ENCODE peak calls at places on chromosomes 16 and 17, in four cellular contexts. K is lung, N is heart left ventricle, Z is PC-3. D is an unnamed sample.

GRCh38 chr17:39169101-39169500 is 3.1 kb upstream of the ARL5C start:
- DNase-seq in N (no peak), Z (no peak), K (no peak), D (no peak)

GRCh38 chr16:71895679-71896385 is 501 bp downstream of the IST1 start:
- DNase-seq in N (peak), Z (peak), K (peak), D (peak)

GRCh38 chr16:82344157-82344556 is 174.1 kb upstream of the MPHOSPH6 start:
- DNase-seq in N (no peak), Z (peak), K (no peak), D (no peak)

GRCh38 chr16:85134076-85134793 is 22.0 kb upstream of the CIBAR2 start:
- DNase-seq in K (no peak), N (no peak), Z (no peak), D (no peak)

GRCh38 chr16:19294156-19294649 is 8.7 kb downstream of the CLEC19A start:
- DNase-seq in N (peak), Z (no peak), K (peak), D (no peak)

GRCh38 chr16:19690196-19690595 is 27.8 kb downstream of the KNOP1 start:
- DNase-seq in Z (no peak), K (no peak), N (no peak), D (no peak)

GRCh38 chr17:38458521-38458920 is 30.3 kb downstream of the ARHGAP23 start:
- DNase-seq in N (no peak), Z (no peak), K (no peak), D (no peak)

GRCh38 chr16:58027341-58028167 is 2.0 kb downstream of the MMP15 start:
- DNase-seq in K (peak), N (peak), Z (peak), D (peak)

GRCh38 chr17:57723427-57724037 is 21.6 kb downstream of the CCDC182 start:
- DNase-seq in Z (no peak), N (no peak), K (no peak), D (no peak)

GRCh38 chr17:9875441-9875840 is 29.6 kb downstream of the RCVRN start:
- DNase-seq in Z (peak), N (no peak), K (no peak), D (no peak)

GRCh38 chr17:29102741-29103181 is 59.8 kb downstream of the PIPOX start:
- DNase-seq in K (no peak), Z (no peak), N (no peak), D (peak)

GRCh38 chr16:12419987-12420386 is 383.7 kb downstream of the CPPED1 start:
- DNase-seq in K (no peak), Z (no peak), N (no peak), D (no peak)

GRCh38 chr17:64736804-64737492 is 74.8 kb upstream of the SMURF2 start:
- DNase-seq in Z (peak), K (no peak), N (no peak), D (peak)

GRCh38 chr16:63684116-63684515 is 1437.7 kb downstream of the CDH11 start:
- DNase-seq in K (no peak), Z (no peak), N (no peak), D (no peak)

GRCh38 chr17:2792541-2793169 is 3.6 kb upstream of the RAP1GAP2 start:
- DNase-seq in N (no peak), Z (no peak), K (no peak), D (no peak)

GRCh38 chr17:20992987-20993862 is 49.6 kb downstream of the USP22 start:
- DNase-seq in N (no peak), Z (peak), K (peak), D (peak)

GRCh38 chr17:13476722-13477121 is 125.0 kb downstream of the HS3ST3A1 start:
- DNase-seq in N (no peak), K (no peak), Z (no peak), D (no peak)

GRCh38 chr16:30949655-30950515 is 1.0 kb downstream of the ORAI3 start:
- DNase-seq in N (peak), K (peak), Z (peak), D (peak)

GRCh38 chr16:74623214-74623842 is 16.4 kb upstream of the GLG1 start:
- DNase-seq in N (no peak), Z (peak), K (no peak), D (peak)

GRCh38 chr17:11608396-11608795 is 10.1 kb downstream of the DNAH9 start:
- DNase-seq in K (peak), Z (peak), N (peak), D (no peak)

GRCh38 chr16:64094170-64094960 is 1027.5 kb downstream of the CDH11 start:
- DNase-seq in N (no peak), Z (no peak), K (no peak), D (no peak)

GRCh38 chr17:16250635-16251034 is 33.6 kb downstream of the PIGL start:
- DNase-seq in N (no peak), K (no peak), Z (no peak), D (peak)

GRCh38 chr17:50439008-50439407 is 13.0 kb downstream of the ACSF2 start:
- DNase-seq in K (no peak), Z (no peak), N (no peak), D (no peak)

GRCh38 chr16:56910114-56910511 is 21.8 kb upstream of the HERPUD1 start:
- DNase-seq in N (no peak), Z (no peak), K (no peak), D (no peak)

GRCh38 chr17:38748329-38749221 is at the start of gene PCGF2:
- DNase-seq in Z (peak), N (peak), K (peak), D (peak)

GRCh38 chr17:66717680-66718079 is 117.2 kb upstream of the CACNG5 start:
- DNase-seq in K (peak), Z (peak), N (no peak), D (peak)

GRCh38 chr17:64183815-64184397 is 54.0 kb upstream of the ERN1 start:
- DNase-seq in K (no peak), N (no peak), Z (peak), D (peak)

DNA sequence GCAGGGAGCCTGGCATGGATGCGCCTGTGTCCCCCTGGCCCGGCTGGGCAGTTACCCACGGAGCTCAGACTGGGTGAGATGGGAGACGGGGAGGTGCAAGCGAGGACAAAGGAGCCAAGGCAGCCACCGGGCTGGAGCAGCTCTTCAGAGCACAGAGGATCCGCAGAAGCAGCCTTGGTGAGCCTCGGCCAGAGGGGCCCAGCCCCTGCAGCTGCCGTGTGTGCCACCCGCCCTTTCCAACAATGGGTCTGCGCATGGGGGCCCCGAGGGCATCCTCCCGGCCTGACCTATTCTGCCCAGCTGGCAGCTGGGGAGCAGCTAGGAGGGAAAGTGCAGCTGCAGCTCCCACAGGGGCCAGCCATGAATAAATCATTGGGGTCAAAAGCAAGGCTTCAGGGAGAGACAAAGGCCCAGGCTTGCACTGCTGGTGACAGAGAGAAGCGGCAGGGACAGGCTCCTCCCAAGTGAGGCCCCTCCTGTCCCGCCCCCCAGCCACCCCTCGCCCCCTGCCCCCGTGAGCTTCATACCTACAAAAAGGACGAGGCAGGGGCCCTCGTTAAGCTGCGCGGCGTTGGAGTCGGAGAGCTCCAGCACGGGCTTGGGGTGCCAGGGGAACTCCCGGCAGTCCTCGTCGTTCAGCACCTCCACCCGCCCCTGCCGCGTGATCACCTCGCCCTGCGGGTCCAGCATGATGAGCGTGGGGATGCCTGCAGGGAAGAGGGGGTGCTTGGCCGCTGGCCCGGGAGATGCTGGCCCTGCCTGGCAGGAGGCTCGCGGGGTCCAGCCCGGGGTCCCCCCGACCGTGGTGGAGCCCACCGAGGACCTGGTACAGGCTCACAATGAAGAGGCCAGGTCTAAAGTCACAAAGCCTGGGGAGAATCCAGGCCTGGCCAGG is 22.6 kb downstream of the MRM3 start:
- DNase-seq in N (no peak), Z (no peak), K (no peak), D (no peak)
- H3K4me3 ChIP-seq in N (no peak), Z (no peak), K (no peak), D (no peak)

GRCh38 chr16:25011891-25012499 is 3.2 kb downstream of the ARHGAP17 start:
- DNase-seq in K (no peak), Z (peak), N (no peak), D (no peak)

GRCh38 chr16:25013751-25014499 is 1.2 kb downstream of the ARHGAP17 start:
- DNase-seq in K (no peak), N (no peak), Z (no peak), D (no peak)

GRCh38 chr16:25014500-25015147 is 545 bp downstream of the ARHGAP17 start:
- DNase-seq in N (peak), Z (peak), K (peak), D (peak)

GRCh38 chr16:25012525-25012991 is 2.6 kb downstream of the ARHGAP17 start:
- DNase-seq in Z (peak), K (no peak), N (no peak), D (peak)

DNA sequence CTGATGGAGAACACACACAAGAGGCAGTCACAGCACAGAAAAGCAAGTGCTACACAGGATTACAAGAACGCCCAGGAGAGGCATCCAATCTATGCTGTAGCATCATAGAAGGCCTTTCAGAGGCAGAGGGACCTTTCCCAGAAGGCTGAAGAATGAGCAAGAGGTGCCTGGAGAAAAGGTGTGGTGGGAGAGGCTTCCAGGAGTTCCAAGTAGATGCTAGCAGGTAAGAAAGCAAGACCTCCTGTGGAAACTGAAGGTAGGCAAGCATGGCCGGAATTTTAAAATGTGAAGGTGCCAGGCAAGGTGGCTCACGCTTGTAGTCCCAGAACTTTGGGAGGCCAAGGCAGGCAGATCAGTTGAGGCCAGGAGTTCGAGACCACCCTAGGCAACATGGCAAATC is 2.1 kb downstream of the ARHGAP17 start:
- DNase-seq in Z (no peak), K (no peak), N (no peak), D (no peak)
- H3K4me3 ChIP-seq in Z (peak), K (no peak), N (no peak), D (no peak)

GRCh38 chr17:44211281-44212265 is 7.9 kb downstream of the UBTF start:
- DNase-seq in K (no peak), Z (no peak), N (no peak), D (no peak)
- H3K4me3 ChIP-seq in K (no peak), Z (no peak), N (no peak), D (no peak)

GRCh38 chr17:67993153-67993997 is 2.9 kb downstream of the C17orf58 start:
- DNase-seq in N (peak), K (peak), Z (peak), D (peak)

GRCh38 chr17:67992541-67993152 is 3.6 kb downstream of the C17orf58 start:
- DNase-seq in Z (peak), K (no peak), N (peak), D (peak)

GRCh38 chr17:67995568-67996191 is 589 bp downstream of the C17orf58 start:
- DNase-seq in K (no peak), Z (peak), N (peak), D (no peak)

GRCh38 chr17:67994827-67995567 is 1.3 kb downstream of the C17orf58 start:
- DNase-seq in N (no peak), Z (peak), K (no peak), D (peak)

DNA sequence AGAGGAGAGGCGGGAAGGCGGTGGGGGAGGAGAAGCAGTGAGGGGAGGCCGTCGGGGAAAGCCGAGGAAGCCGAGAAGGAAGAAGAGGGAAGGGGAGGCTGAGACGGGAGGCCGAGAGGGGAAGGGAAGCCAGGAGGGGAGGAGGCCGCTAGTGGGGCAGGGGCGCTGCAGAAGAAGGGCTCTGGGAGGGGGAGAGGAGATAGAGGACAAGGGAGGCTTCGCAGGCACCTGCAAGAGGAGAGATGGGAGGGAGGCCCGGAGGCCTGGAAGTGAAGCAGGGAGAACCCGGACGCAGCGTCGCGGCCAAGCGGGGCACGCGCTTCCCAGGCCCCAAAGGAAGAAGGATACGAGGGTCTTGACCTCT is 2.3 kb downstream of the C17orf58 start:
- DNase-seq in Z (no peak), N (peak), K (peak), D (no peak)
- H3K4me3 ChIP-seq in Z (peak), N (peak), K (peak), D (peak)

GRCh38 chr16:3725291-3725690 is 8.0 kb upstream of the TRAP1 start:
- DNase-seq in Z (no peak), N (no peak), K (no peak), D (no peak)
- H3K4me3 ChIP-seq in Z (no peak), N (no peak), K (no peak), D (no peak)

GRCh38 chr17:7010523-7010922 is 1.9 kb upstream of the RNASEK start:
- DNase-seq in K (no peak), Z (no peak), N (no peak), D (no peak)
- H3K4me3 ChIP-seq in K (no peak), Z (peak), N (no peak), D (no peak)

DNA sequence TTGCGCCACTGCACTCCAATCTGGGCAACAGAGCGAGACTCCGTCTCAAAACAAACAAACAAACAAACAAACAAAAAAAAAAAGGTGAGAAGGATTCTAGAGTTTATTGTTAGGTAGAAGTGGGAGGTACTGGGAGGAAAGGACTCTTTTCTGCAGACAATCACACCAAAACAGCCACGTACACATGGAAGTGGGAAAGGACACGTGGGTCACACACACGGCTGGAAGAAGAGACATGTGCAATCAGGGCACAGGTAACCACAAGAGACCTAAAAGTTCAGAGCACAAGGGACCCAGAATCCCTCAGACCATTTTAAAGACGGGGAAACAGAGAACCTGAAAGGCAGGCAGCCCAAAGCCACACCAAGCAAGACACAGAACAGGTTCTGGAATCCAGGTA is 20.5 kb downstream of the XYLT1 start:
- DNase-seq in N (no peak), Z (no peak), K (no peak), D (no peak)
- H3K4me3 ChIP-seq in N (no peak), Z (no peak), K (no peak), D (no peak)

GRCh38 chr17:48576479-48577309 is 1.5 kb downstream of the HOXB4 start:
- DNase-seq in Z (peak), K (no peak), N (no peak), D (peak)

GRCh38 chr17:48577330-48577945 is 712 bp downstream of the HOXB4 start:
- DNase-seq in Z (peak), N (no peak), K (no peak), D (peak)

GRCh38 chr17:48579738-48580543 is 1.8 kb upstream of the HOXB4 start:
- DNase-seq in N (no peak), Z (no peak), K (no peak), D (peak)

GRCh38 chr17:48577946-48578615 is at the start of gene HOXB4:
- DNase-seq in K (peak), N (peak), Z (no peak), D (peak)

DNA sequence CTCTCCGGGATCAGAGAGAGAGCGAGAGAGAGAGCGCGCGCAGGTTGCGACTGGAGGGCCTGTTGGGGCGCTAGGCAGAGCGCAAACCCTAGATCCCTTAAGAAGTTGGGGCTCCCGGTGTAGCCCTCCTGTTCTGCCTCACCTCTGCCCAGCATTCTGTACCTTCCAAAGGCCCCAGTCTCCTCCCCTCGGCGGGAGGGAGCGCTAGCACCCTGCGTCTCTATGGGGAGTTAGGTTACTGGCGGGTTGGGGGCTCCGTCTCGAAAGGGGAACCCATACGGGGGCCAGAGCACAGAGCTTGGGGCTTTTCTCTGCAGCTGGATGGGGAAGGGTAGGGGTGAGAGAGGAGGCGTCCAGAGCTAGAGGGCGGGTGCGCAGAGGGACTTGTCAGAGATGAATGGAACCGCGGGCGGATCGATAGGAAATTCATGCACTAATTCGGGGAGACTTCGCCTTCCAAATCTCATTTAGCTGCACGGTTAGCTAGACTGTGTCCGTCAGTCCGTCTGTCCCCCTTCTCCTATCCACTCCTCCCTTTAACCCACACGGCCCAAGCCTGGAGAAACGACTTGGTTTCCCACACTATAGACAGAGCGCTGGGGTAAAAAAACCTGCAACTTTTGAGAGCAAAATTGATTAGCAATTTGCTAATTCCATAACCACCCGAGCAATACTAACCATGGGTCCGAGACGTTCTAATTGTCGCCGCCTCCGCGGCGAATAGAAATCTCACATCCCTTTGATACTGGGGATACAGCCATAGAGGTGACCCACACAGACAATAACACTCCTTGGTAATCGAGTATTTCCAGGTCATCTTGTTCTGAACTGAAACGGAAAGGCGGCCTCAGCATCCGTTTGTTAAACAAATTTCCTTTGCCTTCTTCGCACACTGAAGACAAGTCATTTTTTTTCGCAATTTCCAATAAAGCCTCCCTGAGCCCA is 738 bp upstream of the HOXB4 start:
- DNase-seq in N (no peak), K (no peak), Z (no peak), D (peak)
- H3K4me3 ChIP-seq in N (peak), K (peak), Z (no peak), D (no peak)

DNA sequence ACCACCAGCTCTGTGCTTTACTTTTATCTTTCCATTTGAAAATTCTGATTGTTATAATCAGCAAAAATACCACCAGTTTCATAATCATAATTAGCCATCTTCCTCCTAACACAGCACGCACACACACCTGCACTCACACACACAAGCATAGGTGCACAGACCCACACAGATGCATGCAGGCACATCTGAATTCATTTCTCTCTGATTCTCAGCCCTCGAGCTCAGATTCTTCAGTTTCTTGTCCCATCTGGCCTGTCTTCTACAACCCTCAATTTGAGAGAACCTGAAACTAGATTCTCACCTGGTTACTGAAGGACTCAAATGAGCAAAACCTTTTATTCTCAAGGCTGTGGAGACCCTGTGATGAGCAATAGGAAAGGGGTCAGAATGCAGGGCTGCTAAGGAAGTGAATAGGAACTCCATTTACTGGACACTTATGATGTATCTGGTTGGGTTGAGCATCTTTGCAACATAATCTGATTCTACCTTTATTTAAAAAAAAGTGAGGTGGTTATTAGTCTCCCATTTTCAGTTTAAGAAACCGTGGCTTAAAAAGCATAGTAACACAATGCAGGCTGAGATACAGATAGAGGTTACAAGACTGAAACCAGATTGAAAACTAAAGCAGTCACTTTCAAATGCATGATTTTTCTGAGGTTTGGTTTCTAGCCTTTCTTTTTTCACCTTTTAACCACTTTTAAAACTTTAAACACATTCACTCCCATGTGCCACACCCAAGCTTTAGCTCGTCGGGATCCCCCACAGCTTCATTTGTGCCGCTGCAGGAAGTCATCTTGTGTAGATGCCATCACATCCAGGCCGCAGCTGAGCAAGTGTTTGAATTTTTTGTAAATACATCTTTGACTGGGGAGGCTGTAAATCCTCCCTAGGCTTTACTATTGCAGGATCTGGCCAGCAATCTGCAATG is 9.4 kb downstream of the KRT33A start:
- DNase-seq in N (no peak), K (no peak), Z (no peak), D (no peak)
- H3K4me3 ChIP-seq in N (no peak), K (no peak), Z (no peak), D (no peak)

D was measured in mammary epithelial cell.